ENCODE peak calls at places on chromosomes 3 and 15, in seven cellular contexts. Y is uterus, N is A549, M is IMR-90, C is ovary, J is HCT116, I is right lobe of liver. L is an unnamed sample.

GRCh38 chr3:13110678-13111116 is 37.5 kb upstream of the IQSEC1 start:
- DNase-seq in Y (no peak), N (no peak), M (no peak), C (peak), J (no peak), I (no peak), L (no peak)

GRCh38 chr3:132593241-132593949 is 3.7 kb upstream of the ACKR4 start:
- DNase-seq in Y (no peak), N (no peak), M (peak), C (no peak), J (no peak), I (no peak), L (no peak)

GRCh38 chr3:21715662-21716061 is 35.3 kb downstream of the ZNF385D start:
- DNase-seq in Y (no peak), N (no peak), M (no peak), C (no peak), J (no peak), I (no peak), L (no peak)

GRCh38 chr15:91113036-91113435 is 13.0 kb downstream of the SV2B start:
- DNase-seq in Y (no peak), N (no peak), M (no peak), C (no peak), J (no peak), I (no peak), L (no peak)

GRCh38 chr3:48423241-48423882 is 6.5 kb downstream of the PLXNB1 start:
- DNase-seq in Y (no peak), N (no peak), M (no peak), C (no peak), J (no peak), I (no peak), L (no peak)

GRCh38 chr3:72494076-72495000 is 353.9 kb downstream of the SHQ1 start:
- DNase-seq in Y (no peak), N (no peak), M (peak), C (no peak), J (no peak), I (no peak), L (no peak)

GRCh38 chr3:535566-536416 is 339.2 kb downstream of the CHL1 start:
- DNase-seq in Y (peak), N (no peak), M (peak), C (peak), J (no peak), I (no peak), L (peak)

GRCh38 chr3:56702487-56703315 is 19.6 kb upstream of the TASOR start:
- DNase-seq in Y (no peak), N (peak), M (peak), C (no peak), J (peak), I (peak), L (peak)

GRCh38 chr3:16740531-16740930 is 135.3 kb upstream of the DAZL start:
- DNase-seq in Y (no peak), N (no peak), M (no peak), C (no peak), J (no peak), I (no peak), L (no peak)

GRCh38 chr3:149879872-149880271 is 66.9 kb downstream of the RNF13 start:
- DNase-seq in Y (peak), N (peak), M (peak), C (peak), J (peak), I (no peak), L (peak)

GRCh38 chr15:45645026-45645980 is 10.5 kb downstream of the SQOR start:
- DNase-seq in Y (no peak), N (no peak), M (peak), C (no peak), J (no peak), I (no peak), L (no peak)

GRCh38 chr3:107235923-107236315 is 141.3 kb upstream of the CCDC54 start:
- DNase-seq in Y (peak), N (peak), M (peak), C (no peak), J (peak), I (no peak), L (peak)

GRCh38 chr15:52083603-52084002 is 29.0 kb downstream of the BCL2L10 start:
- DNase-seq in Y (no peak), N (no peak), M (no peak), C (no peak), J (no peak), I (no peak), L (no peak)

GRCh38 chr3:63343674-63344073 is 65.6 kb downstream of the SYNPR start:
- DNase-seq in Y (peak), N (no peak), M (peak), C (peak), J (peak), I (peak), L (peak)

GRCh38 chr3:23807161-23808015 is 1.6 kb downstream of the UBE2E1 start:
- DNase-seq in Y (no peak), N (no peak), M (peak), C (no peak), J (no peak), I (no peak), L (no peak)

GRCh38 chr3:120567370-120568197 is 28.6 kb upstream of the NDUFB4 start:
- DNase-seq in Y (no peak), N (no peak), M (peak), C (no peak), J (no peak), I (no peak), L (peak)

GRCh38 chr3:110710156-110710555 is 361.5 kb upstream of the NECTIN3 start:
- DNase-seq in Y (no peak), N (no peak), M (no peak), C (no peak), J (no peak), I (no peak), L (no peak)

GRCh38 chr3:113783463-113783862 is 36.6 kb downstream of the ATP6V1A start:
- DNase-seq in Y (no peak), N (peak), M (peak), C (no peak), J (no peak), I (no peak), L (no peak)

GRCh38 chr3:161371441-161372320 is at the start of gene SPTSSB:
- DNase-seq in Y (no peak), N (peak), M (no peak), C (no peak), J (peak), I (peak), L (peak)

GRCh38 chr15:77577350-77577749 is 55.4 kb downstream of the LINGO1 start:
- DNase-seq in Y (no peak), N (no peak), M (no peak), C (no peak), J (no peak), I (no peak), L (no peak)

GRCh38 chr3:171844873-171845272 is 1.7 kb downstream of the TMEM212 start:
- DNase-seq in Y (no peak), N (no peak), M (no peak), C (no peak), J (no peak), I (no peak), L (no peak)

GRCh38 chr3:15982667-15983145 is 184.9 kb upstream of the ANKRD28 start:
- DNase-seq in Y (no peak), N (no peak), M (peak), C (no peak), J (peak), I (no peak), L (no peak)

GRCh38 chr15:38085931-38086562 is 151.6 kb downstream of the TMCO5A start:
- DNase-seq in Y (no peak), N (no peak), M (peak), C (no peak), J (no peak), I (no peak), L (no peak)

GRCh38 chr3:159082514-159082913 is 280.7 kb downstream of the MFSD1 start:
- DNase-seq in Y (no peak), N (no peak), M (peak), C (no peak), J (no peak), I (no peak), L (no peak)

GRCh38 chr15:36599824-36600365 is 20.5 kb downstream of the CDIN1 start:
- DNase-seq in Y (no peak), N (no peak), M (no peak), C (no peak), J (no peak), I (no peak), L (no peak)
- H3K27ac ChIP-seq in Y (peak), N (no peak), M (no peak), C (no peak), J (no peak), I (no peak), L (no peak)

DNA sequence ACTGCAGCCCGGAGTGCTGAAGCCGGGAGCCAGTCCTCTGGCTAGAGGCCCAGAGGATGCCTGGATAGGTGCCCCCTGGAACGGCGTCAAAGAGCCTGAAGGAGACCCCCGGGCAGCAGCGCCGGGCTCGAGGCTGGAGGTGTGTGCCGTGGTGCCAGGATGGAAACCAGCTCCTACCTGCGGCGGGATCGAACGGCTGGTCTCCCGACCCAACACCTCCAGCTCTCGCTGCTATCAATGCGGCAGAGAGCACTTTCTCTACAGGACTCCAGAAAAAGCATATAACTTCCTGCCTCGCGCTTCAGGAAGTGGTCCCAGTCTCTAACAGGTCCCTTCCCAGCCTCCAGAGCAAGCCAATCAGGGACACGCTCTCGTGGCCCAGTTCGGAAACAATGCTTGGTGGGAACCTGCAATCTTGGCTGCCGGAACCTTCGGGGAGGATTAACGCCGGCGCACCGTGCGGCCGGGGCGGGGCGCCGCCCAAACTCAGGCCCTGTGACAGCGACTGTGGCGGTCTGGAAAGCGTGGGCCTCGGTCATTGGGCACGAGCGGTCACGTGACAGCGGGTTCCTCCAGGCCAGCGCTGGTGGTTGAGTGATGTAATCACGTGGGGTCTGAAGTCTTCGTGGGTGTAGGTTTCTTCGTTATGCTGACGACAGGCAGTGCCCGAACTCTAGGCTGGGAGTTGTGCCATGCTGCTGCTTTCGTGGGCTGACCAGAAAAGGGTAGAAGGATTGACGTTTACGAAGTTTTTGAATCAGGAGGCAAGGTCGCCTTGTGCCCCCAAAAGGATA is at the start of gene SLC33A1:
- DNase-seq in Y (peak), N (peak), M (peak), C (peak), J (peak), I (peak), L (peak)
- TF ChIP-seq POLR2A in Y (peak), N (peak), M (peak), C (peak), J (peak), I (peak), L (peak)

DNA sequence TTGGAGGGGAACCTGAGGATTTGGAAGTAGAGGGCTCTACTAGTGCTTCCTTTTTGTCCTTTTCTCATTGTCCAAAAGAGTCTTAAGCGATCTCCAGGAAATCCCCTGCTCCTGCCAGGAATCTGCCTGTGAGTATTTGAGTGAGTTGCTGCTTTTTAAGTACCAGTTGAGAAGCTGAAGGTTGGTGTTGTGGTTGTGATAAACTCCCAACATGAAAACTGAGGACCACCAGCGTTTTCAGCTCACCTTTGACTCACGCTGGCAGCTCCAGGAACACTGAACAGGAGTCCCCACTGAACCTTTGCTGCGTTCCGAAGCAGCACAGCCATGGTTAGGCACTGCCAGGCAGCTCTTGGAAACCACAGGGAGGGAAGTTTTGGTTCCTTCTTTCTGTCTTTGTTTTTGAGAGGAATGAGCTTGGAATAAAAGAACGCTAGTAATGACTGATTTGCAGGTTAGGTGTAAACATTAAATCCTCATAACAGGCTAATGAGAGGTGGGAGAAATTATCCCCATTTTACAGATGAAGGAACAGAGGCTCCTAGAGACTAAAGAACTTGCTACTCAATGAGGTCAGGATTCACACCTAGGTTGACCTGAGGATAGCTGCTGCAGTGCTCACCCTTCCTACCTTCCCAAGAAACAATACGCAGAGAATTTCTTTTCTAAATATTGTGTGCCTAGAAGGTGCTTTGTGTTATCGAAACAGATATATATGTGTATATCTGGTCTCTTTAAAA is 106.1 kb downstream of the IGF1R start:
- DNase-seq in Y (no peak), N (no peak), M (peak), C (no peak), J (no peak), I (no peak), L (no peak)
- H3K27ac ChIP-seq in Y (peak), N (peak), M (peak), C (peak), J (no peak), I (no peak), L (no peak)

DNA sequence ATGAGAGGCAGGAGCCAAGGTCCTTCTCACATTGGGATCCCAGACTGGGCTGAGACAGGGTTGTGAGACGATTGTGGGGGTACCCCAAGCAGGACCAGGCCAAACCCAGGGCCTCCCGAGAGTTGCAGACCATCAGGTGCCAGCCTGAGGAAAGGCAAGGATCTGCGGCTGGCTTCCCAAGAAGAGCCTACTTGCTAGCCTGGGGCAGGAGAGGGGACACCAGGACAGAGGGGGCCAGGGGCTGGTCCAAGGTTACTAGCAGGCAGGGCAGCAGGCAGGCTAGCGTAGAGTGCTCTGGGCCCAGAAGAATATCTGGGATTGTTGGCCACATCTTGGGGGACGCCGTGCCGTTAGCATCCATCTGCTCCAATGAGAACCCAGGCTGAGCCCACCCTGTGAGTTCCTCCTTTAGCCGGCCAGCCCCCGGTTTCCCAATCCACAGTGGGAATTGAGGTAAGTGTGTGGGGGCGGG is 546 bp downstream of the CISH start:
- DNase-seq in Y (no peak), N (no peak), M (no peak), C (no peak), J (no peak), I (no peak), L (no peak)
- TF ChIP-seq POLR2A in Y (no peak), N (no peak), M (no peak), C (no peak), J (no peak), I (no peak), L (no peak)

DNA sequence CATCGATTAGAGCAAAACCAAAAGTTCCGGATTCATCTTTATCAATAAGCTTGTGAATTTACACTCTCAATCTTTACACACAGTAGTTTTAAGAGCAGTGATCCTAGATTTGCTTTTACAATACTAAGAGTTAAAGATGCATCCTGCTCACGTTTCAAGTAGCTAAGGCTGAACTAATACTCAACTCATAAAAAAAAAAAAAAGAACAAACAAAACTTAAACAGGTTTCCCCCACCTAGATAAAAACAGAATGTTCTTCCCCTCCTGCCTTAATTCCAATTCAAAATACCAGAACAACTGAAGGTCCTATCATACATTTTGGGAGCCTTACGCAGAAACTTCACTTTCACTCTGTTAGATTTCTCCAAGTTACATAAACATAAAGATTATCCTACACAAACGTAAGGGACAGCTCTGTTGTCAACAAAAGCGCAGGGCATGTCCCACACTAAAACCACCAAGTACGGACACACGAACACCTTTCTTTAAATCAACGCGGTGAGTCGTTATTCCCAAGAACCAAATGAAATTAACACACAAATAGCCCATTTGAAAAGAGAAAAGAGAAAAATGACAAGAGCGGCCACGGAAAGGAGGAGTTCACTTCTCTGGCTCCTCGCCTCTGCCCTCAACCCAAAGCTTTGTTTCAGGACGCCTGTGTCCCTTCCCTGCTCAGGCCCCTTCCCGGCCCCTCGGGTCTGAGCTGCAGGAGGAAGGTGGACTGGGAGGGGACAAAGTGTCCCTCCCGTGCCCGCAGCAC is 942 bp downstream of the CBLB start:
- DNase-seq in Y (no peak), N (no peak), M (no peak), C (no peak), J (no peak), I (no peak), L (peak)
- H3K27ac ChIP-seq in Y (peak), N (peak), M (peak), C (peak), J (peak), I (peak), L (peak)

GRCh38 chr3:52685705-52686691 is at the start of the genes GNL3 and PBRM1:
- DNase-seq in Y (peak), N (peak), M (peak), C (peak), J (peak), I (peak), L (peak)
- TF ChIP-seq POLR2A in Y (peak), N (peak), M (peak), C (peak), J (peak), I (peak), L (peak)

DNA sequence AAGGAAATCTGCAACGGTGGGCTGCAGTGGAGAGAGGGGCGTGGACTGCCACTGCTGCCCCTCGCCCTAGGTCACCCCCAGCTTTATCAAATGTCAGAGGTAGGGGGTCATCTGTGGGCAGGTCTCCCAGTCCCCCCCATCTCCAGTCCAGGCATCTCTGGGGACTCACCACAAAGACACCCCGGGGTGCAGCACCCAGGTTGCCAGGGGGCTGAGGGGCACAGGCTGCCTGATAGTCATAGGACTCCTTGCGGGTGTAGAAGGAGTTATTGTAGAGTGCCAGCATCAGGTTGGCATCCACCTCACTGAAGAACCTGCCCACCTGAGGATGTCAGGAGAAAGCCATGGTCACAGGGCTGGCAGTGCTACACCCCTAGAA is 6.5 kb upstream of the TMEM115 start:
- DNase-seq in Y (no peak), N (no peak), M (no peak), C (no peak), J (no peak), I (no peak), L (no peak)
- H3K27ac ChIP-seq in Y (no peak), N (no peak), M (no peak), C (peak), J (peak), I (no peak), L (peak)